ENCODE peak calls at places on chromosomes 7 and 10, in nine cellular contexts. V is lower lobe of right lung; C is fibroblast of lung; X is GM23248; G is left lung; Z is HCT116; F is effector memory CD4-positive, alpha-beta T cell; N is naive thymus-derived CD4-positive, alpha-beta T cell; K is neural progenitor cell. W is an unnamed sample.

GRCh38 chr7:138886501-138886917 is 88.5 kb upstream of the ATP6V0A4 start:
- DNase-seq in V (no peak), C (peak; percentile 81), X (peak; percentile 74), G (no peak), Z (peak; percentile 56), F (no peak), N (no peak), K (peak; percentile 39), W (no peak)

GRCh38 chr7:45203947-45204445 is 46.4 kb downstream of the RAMP3 start:
- DNase-seq in V (no peak), C (peak; percentile 83), X (peak; percentile 57), G (no peak), Z (no peak), F (no peak), N (no peak), K (no peak), W (no peak)

GRCh38 chr7:107138696-107139420 is 29.9 kb upstream of the HBP1 start:
- DNase-seq in V (no peak), C (no peak), X (no peak), G (no peak), Z (no peak), F (no peak), N (no peak), K (no peak), W (no peak)

GRCh38 chr7:80611779-80612178 is 26.7 kb upstream of the CD36 start:
- DNase-seq in V (peak; percentile 50), C (peak; percentile 76), X (peak; percentile 53), G (peak; percentile 69), Z (peak; percentile 21), F (no peak), N (no peak), K (no peak), W (no peak)

GRCh38 chr7:45021604-45022296 is 21.7 kb downstream of the CCM2 start:
- DNase-seq in V (no peak), C (peak; percentile 25), X (peak; percentile 64), G (no peak), Z (no peak), F (no peak), N (no peak), K (no peak), W (no peak)

GRCh38 chr7:158407581-158408331 is 179.9 kb downstream of the PTPRN2 start:
- DNase-seq in V (no peak), C (peak; percentile 24), X (peak; percentile 36), G (no peak), Z (peak; percentile 48), F (no peak), N (no peak), K (peak; percentile 74), W (no peak)

GRCh38 chr7:142438235-142438922 is 180.5 kb upstream of the PRSS58 start:
- DNase-seq in V (no peak), C (peak; percentile 59), X (peak; percentile 70), G (no peak), Z (peak; percentile 49), F (peak; percentile 6), N (no peak), K (peak; percentile 77), W (no peak)

GRCh38 chr10:91077549-91078017 is 142.9 kb upstream of the PCGF5 start:
- DNase-seq in V (peak; percentile 66), C (peak; percentile 35), X (no peak), G (peak; percentile 46), Z (no peak), F (no peak), N (no peak), K (no peak), W (no peak)

GRCh38 chr7:85184599-85185354 is 2.1 kb downstream of the SEMA3D start:
- DNase-seq in V (peak; percentile 43), C (peak; percentile 47), X (peak; percentile 64), G (peak; percentile 51), Z (no peak), F (no peak), N (no peak), K (peak; percentile 71), W (no peak)

GRCh38 chr10:79272353-79272752 is 74.9 kb upstream of the PPIF start:
- DNase-seq in V (no peak), C (no peak), X (no peak), G (no peak), Z (no peak), F (no peak), N (no peak), K (no peak), W (no peak)
- H3K36me3 ChIP-seq in V (peaks cover 21% of the 10 kb centered on the region), C (peaks cover 15% of the 10 kb centered on the region), X (peaks cover under 1% of the 10 kb centered on the region), G (no peaks in the 10 kb centered on the region), Z (no peaks in the 10 kb centered on the region), F (peaks cover 2% of the 10 kb centered on the region), N (peaks cover 4% of the 10 kb centered on the region), K (no peaks in the 10 kb centered on the region), W (no peaks in the 10 kb centered on the region)

GRCh38 chr7:130006771-130007170 is 44.4 kb downstream of the ZC3HC1 start:
- DNase-seq in V (no peak), C (no peak), X (no peak), G (no peak), Z (no peak), F (no peak), N (no peak), K (no peak), W (no peak)

GRCh38 chr7:130013241-130013640 is 37.9 kb downstream of the ZC3HC1 start:
- DNase-seq in V (no peak), C (no peak), X (no peak), G (no peak), Z (no peak), F (no peak), N (no peak), K (no peak), W (no peak)

GRCh38 chr7:130010689-130011412 is 40.3 kb downstream of the ZC3HC1 start:
- DNase-seq in V (peak; percentile 66), C (peak; percentile 92), X (peak; percentile 72), G (peak; percentile 65), Z (peak; percentile 87), F (peak; percentile 61), N (peak; percentile 72), K (peak; percentile 82), W (peak; percentile 21)

GRCh38 chr7:130009848-130010688 is 41.1 kb downstream of the ZC3HC1 start:
- DNase-seq in V (no peak), C (peak; percentile 56), X (peak; percentile 97), G (no peak), Z (peak; percentile 91), F (no peak), N (no peak), K (no peak), W (no peak)

DNA sequence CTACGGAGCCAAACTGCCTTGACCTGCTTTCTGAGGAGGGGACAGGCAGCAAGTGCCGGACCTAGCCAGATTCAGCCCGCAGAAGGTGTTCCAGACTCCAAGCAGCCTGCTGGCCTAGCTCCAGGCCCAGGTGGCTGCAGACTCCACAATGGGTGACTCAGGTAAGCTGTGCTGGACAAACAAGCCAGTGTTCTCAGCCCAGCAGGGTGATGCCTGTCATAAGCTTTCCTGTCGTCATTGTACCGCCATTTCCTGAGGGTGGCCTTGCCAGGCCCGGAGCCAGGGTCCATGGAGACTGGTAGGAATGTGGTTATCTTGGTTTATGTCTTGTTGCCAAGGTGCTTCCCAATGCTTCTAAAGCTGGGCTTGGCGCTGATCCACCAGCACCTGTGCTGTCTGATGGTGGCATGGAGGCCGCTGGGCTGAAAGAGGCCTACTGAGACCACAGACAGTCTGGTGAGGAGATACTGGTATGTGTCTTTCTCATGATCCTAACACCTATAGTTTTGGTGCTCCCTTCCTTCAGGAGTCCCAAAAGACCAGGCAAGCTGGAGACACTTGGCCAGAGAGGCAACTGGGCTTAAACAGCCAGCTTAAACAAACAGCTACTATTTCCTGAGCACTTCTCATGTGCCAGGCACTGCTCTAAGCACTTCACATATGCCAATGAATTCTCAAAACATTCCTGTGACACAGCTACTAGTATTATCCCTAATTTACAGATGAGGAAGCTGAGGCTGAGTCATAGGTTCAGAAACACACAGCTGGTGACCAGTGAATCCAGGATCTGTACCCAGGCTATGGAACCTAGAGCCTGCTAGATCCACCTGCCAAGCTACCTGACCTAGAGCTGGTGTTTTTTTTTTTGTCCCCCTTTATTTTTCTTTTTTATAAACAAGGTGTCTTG is 42.0 kb downstream of the ZC3HC1 start:
- DNase-seq in V (peak; percentile 62), C (no peak), X (peak; percentile 70), G (peak; percentile 77), Z (peak; percentile 91), F (no peak), N (no peak), K (no peak), W (no peak)
- H3K27ac ChIP-seq in V (peak overlapping the region; percentile 14), C (peak overlapping the region; percentile 80), X (peak overlapping the region; percentile 93), G (peak overlapping the region; percentile 45), Z (peak overlapping the region; percentile 89), F (no peak overlapping the region), N (no peak overlapping the region), K (no peak overlapping the region), W (peak overlapping the region; percentile 83)

GRCh38 chr7:6646380-6646950 is 9.3 kb downstream of the ZNF316 start:
- DNase-seq in V (no peak), C (no peak), X (no peak), G (no peak), Z (no peak), F (no peak), N (no peak), K (no peak), W (no peak)
- H3K36me3 ChIP-seq in V (peaks cover 99% of the 10 kb centered on the region), C (peaks cover 21% of the 10 kb centered on the region), X (no peaks in the 10 kb centered on the region), G (no peaks in the 10 kb centered on the region), Z (peaks cover 21% of the 10 kb centered on the region), F (peaks cover 82% of the 10 kb centered on the region), N (peaks cover 24% of the 10 kb centered on the region), K (no peaks in the 10 kb centered on the region), W (peaks cover 100% of the 10 kb centered on the region)

DNA sequence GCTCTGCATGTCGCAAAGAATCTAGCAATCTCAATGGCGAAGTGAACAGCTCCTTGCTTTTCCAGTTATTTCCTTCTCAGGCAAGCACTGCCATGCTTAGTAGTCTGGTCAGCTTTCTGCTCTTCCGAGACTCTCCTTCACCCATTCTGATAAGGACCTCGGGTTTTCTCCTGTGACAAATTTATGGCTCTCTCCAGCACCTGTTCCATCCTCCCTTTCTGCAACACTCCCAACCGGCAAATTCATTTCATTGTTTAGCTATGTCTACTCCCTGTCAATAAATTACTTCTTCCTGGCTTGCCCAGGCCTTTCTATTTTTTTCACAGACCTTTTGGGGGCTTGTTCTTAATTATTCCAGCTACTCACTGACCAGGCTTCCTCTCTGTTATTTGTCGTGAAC is 252.6 kb downstream of the SORCS3 start:
- DNase-seq in V (no peak), C (no peak), X (no peak), G (no peak), Z (no peak), F (no peak), N (no peak), K (no peak), W (no peak)
- H3K27ac ChIP-seq in V (no peak overlapping the region), C (no peak overlapping the region), X (no peak overlapping the region), G (no peak overlapping the region), Z (no peak overlapping the region), F (no peak overlapping the region), N (no peak overlapping the region), K (no peak overlapping the region), W (no peak overlapping the region)

DNA sequence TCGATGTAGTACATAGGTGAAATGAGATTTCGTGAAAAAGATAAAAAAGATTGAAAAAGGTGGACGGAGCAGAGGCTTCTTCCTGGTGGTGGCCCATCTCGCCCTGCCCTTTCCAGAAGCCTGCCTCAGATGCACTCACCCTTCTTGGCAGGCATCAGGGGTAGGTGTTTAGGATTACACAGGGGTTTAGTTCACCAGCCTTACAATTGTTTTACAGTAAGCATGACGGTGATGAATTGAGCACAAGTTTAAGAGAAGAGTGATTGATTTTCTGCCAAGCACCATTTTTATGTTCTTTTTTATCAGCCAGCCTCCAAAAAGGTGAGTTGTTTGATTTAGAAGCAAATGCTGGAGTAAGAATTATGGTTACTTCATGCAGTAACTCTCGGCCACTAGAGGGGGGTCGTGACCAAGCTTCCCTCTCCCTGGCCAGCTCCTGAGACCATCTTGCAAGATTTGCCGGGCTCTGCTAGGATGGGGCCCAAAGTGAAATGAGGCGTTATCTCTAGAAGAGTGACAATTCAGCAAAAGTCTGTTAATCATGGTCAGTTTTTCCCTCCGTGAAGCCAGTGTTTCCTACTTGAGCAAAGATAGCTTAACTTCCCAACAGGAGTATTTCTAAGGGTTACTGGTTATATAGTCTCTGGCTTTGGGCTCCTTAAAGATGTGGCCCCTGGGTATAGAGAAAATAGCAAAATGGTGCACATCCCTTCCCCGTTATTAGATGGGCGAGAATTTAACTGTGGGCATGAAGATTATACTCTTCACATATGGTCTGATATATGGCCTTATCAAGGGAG is 228.8 kb downstream of the BMPER start:
- DNase-seq in V (no peak), C (peak; percentile 81), X (peak; percentile 88), G (peak; percentile 41), Z (peak; percentile 36), F (no peak), N (no peak), K (peak; percentile 86), W (no peak)
- H3K36me3 ChIP-seq in V (no peaks in the 10 kb centered on the region), C (no peaks in the 10 kb centered on the region), X (no peaks in the 10 kb centered on the region), G (no peaks in the 10 kb centered on the region), Z (no peaks in the 10 kb centered on the region), F (no peaks in the 10 kb centered on the region), N (no peaks in the 10 kb centered on the region), K (no peaks in the 10 kb centered on the region), W (no peaks in the 10 kb centered on the region)

W was measured in esophagus squamous epithelium.